ENCODE peak calls at places on chromosomes 5 and 9, in five cellular contexts. Q is psoas muscle, T is sigmoid colon, N is A549, I is ACHN. O is an unnamed sample.

GRCh38 chr9:98248737-98249474 is 6.5 kb downstream of the TBC1D2 start:
- DNase-seq in Q (peak), T (peak), N (no peak), I (peak), O (peak)

GRCh38 chr5:171415115-171415730 is 4.2 kb upstream of the FGF18 start:
- DNase-seq in Q (no peak), T (no peak), N (no peak), I (peak), O (no peak)

GRCh38 chr5:58459276-58459859 is 518 bp downstream of the PLK2 start:
- DNase-seq in Q (peak), T (peak), N (peak), I (peak), O (peak)

GRCh38 chr5:10434392-10434791 is 7.3 kb upstream of the ROPN1L start:
- DNase-seq in Q (no peak), T (no peak), N (no peak), I (no peak), O (no peak)

GRCh38 chr9:71941060-71941568 is 29.7 kb downstream of the C9orf85 start:
- DNase-seq in Q (no peak), T (no peak), N (no peak), I (no peak), O (no peak)

GRCh38 chr5:13976867-13977479 is 32.5 kb upstream of the DNAH5 start:
- DNase-seq in Q (no peak), T (no peak), N (peak), I (peak), O (no peak)

GRCh38 chr5:125865166-125865815 is 557.9 kb upstream of the GRAMD2B start:
- DNase-seq in Q (no peak), T (no peak), N (no peak), I (no peak), O (no peak)

GRCh38 chr5:40447438-40447837 is 232.3 kb upstream of the PTGER4 start:
- DNase-seq in Q (no peak), T (no peak), N (no peak), I (no peak), O (no peak)

GRCh38 chr9:127360829-127361228 is 36.1 kb upstream of the SLC2A8 start:
- DNase-seq in Q (no peak), T (no peak), N (peak), I (peak), O (no peak)

GRCh38 chr9:126939821-126940221 is 25.2 kb downstream of the RALGPS1 start:
- DNase-seq in Q (no peak), T (no peak), N (peak), I (peak), O (no peak)

GRCh38 chr5:17105744-17106450 is 111.5 kb upstream of the BASP1 start:
- DNase-seq in Q (no peak), T (no peak), N (no peak), I (no peak), O (peak)

GRCh38 chr9:15142903-15143534 is 164.0 kb downstream of the TTC39B start:
- DNase-seq in Q (no peak), T (no peak), N (peak), I (peak), O (no peak)

GRCh38 chr5:176438959-176439757 is 9.0 kb upstream of the FAF2 start:
- DNase-seq in Q (no peak), T (no peak), N (no peak), I (no peak), O (no peak)

GRCh38 chr9:68577778-68578591 is 37.3 kb upstream of the TMEM252 start:
- DNase-seq in Q (no peak), T (no peak), N (no peak), I (no peak), O (no peak)

GRCh38 chr5:110092955-110093785 is 403.4 kb downstream of the MAN2A1 start:
- DNase-seq in Q (no peak), T (no peak), N (no peak), I (no peak), O (no peak)

GRCh38 chr9:90060256-90060655 is 455.4 kb downstream of the GADD45G start:
- DNase-seq in Q (no peak), T (no peak), N (no peak), I (no peak), O (no peak)